ENCODE peak calls at places on chromosomes 11 and 22, in seven cellular contexts. F, O, A, J, R, N and V are unnamed samples.

GRCh38 chr11:76835928-76836612 is 24.6 kb upstream of the ACER3 start:
- DNase-seq in F (peak), O (peak), A (peak), J (no peak), R (no peak), N (peak), V (peak)

GRCh38 chr22:22768885-22769284 is 118.7 kb upstream of the IGLL5 start:
- DNase-seq in F (no peak), O (no peak), A (no peak), J (no peak), R (no peak), N (no peak), V (no peak)

GRCh38 chr22:25919452-25919851 is 177.5 kb downstream of the MYO18B start:
- DNase-seq in F (no peak), O (no peak), A (no peak), J (no peak), R (no peak), N (no peak), V (no peak)

GRCh38 chr22:37225481-37225880 is 13.2 kb upstream of the SSTR3 start:
- DNase-seq in F (no peak), O (no peak), A (no peak), J (no peak), R (no peak), N (no peak), V (no peak)

GRCh38 chr11:83545494-83545893 is 259.3 kb upstream of the CCDC90B start:
- DNase-seq in F (no peak), O (no peak), A (no peak), J (no peak), R (no peak), N (no peak), V (no peak)

GRCh38 chr22:30867746-30868662 is 100.6 kb downstream of the MORC2 start:
- DNase-seq in F (no peak), O (no peak), A (no peak), J (no peak), R (peak), N (no peak), V (no peak)

GRCh38 chr11:40444151-40444550 is 1015.3 kb downstream of the LRRC4C start:
- DNase-seq in F (no peak), O (no peak), A (no peak), J (no peak), R (no peak), N (no peak), V (no peak)

GRCh38 chr11:122285444-122285843 is 169.4 kb upstream of the BLID start:
- DNase-seq in F (no peak), O (no peak), A (no peak), J (no peak), R (no peak), N (no peak), V (no peak)

GRCh38 chr11:12441081-12441801 is 63.9 kb downstream of the PARVA start:
- DNase-seq in F (no peak), O (peak), A (no peak), J (no peak), R (no peak), N (no peak), V (no peak)

GRCh38 chr11:123775274-123775673 is 21.0 kb upstream of the OR6X1 start:
- DNase-seq in F (no peak), O (no peak), A (no peak), J (no peak), R (no peak), N (no peak), V (no peak)

GRCh38 chr22:29917052-29917902 is 34.3 kb downstream of the MTMR3 start:
- DNase-seq in F (no peak), O (no peak), A (no peak), J (no peak), R (peak), N (peak), V (no peak)

GRCh38 chr11:129451524-129451923 is 75.9 kb downstream of the BARX2 start:
- DNase-seq in F (no peak), O (peak), A (no peak), J (no peak), R (no peak), N (no peak), V (no peak)

GRCh38 chr11:129457321-129457720 is 81.7 kb downstream of the BARX2 start:
- DNase-seq in F (no peak), O (no peak), A (no peak), J (no peak), R (no peak), N (no peak), V (no peak)

GRCh38 chr11:129455101-129455500 is 79.5 kb downstream of the BARX2 start:
- DNase-seq in F (no peak), O (no peak), A (no peak), J (no peak), R (no peak), N (no peak), V (no peak)

GRCh38 chr11:129455756-129456436 is 80.2 kb downstream of the BARX2 start:
- DNase-seq in F (no peak), O (no peak), A (no peak), J (no peak), R (no peak), N (no peak), V (no peak)

DNA sequence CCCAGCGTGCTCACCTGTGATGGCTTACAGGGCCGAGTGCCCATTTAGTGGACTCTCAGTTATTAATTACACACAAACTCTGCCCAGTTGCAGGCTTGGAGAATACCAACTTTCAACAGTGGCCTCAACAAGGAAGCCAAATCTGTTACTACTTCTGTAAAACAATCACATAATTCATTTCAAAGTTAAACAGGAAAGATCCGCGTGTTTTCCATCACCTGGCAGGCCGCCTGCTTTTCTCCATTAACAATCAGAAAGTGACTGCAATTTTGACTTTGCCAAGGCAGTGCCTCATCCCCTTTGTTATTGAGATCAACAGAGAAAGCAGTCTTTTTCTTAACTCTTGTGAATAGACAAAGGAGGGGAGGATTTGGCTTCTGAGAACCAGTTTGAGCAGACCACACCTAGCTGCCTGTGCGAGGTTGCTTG is 77.7 kb downstream of the BARX2 start:
- DNase-seq in F (no peak), O (no peak), A (no peak), J (no peak), R (no peak), N (no peak), V (peak)
- TF ChIP-seq CTCF in F (no peak), O (no peak), A (no peak), J (no peak), R (no peak), N (no peak), V (no peak)

GRCh38 chr11:10861047-10861446 is 3.2 kb upstream of the ZBED5 start:
- DNase-seq in F (no peak), O (no peak), A (no peak), J (no peak), R (no peak), N (no peak), V (no peak)

GRCh38 chr11:10856689-10857603 is 907 bp downstream of the ZBED5 start:
- DNase-seq in F (no peak), O (peak), A (peak), J (no peak), R (peak), N (peak), V (peak)

GRCh38 chr11:10855295-10855694 is 2.6 kb downstream of the ZBED5 start:
- DNase-seq in F (no peak), O (no peak), A (no peak), J (no peak), R (no peak), N (no peak), V (no peak)

GRCh38 chr11:10858505-10859360 is 880 bp upstream of the ZBED5 start:
- DNase-seq in F (no peak), O (peak), A (peak), J (no peak), R (no peak), N (peak), V (peak)

GRCh38 chr11:10857604-10858504 is at the start of gene ZBED5:
- DNase-seq in F (peak), O (peak), A (peak), J (peak), R (peak), N (peak), V (peak)
- TF ChIP-seq CTCF in F (peak), O (no peak), A (no peak), J (no peak), R (peak), N (no peak), V (no peak)

GRCh38 chr11:34105079-34105956 is at the start of gene NAT10:
- DNase-seq in F (peak), O (peak), A (peak), J (peak), R (peak), N (peak), V (peak)
- TF ChIP-seq CTCF in F (no peak), O (no peak), A (peak), J (no peak), R (peak), N (peak), V (no peak)

DNA sequence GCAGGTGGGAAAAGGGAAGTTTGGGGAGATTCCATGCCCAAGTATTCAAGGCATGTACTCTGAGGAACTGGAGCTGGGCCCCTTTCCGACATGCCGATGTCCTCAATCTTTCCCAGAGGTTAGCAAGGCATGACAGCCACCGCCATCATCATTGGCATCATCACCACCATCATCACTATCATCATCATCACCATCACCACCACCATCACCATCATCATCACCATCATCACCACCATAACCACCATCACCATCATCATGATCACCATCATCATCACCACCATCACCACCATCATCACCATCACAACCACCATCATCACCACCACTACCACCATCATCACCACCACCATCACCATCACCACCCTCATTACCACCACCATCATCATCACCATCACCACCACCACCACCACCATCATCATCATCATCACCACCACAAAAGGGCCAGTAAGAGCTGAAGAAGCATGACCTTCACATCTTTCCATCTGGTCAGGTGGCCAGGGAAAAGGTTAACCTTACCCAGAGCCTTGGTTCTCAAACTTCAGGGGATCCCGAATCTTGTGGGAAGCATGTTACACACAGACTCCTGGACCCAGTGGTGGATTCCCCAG is 25.8 kb downstream of the PHF21B start:
- DNase-seq in F (no peak), O (no peak), A (no peak), J (no peak), R (no peak), N (no peak), V (no peak)
- TF ChIP-seq CTCF in F (no peak), O (no peak), A (no peak), J (no peak), R (no peak), N (no peak), V (no peak)

GRCh38 chr11:9728058-9728457 is 64.2 kb downstream of the SWAP70 start:
- DNase-seq in F (no peak), O (no peak), A (no peak), J (no peak), R (no peak), N (no peak), V (no peak)
- TF ChIP-seq CTCF in F (no peak), O (no peak), A (no peak), J (no peak), R (no peak), N (no peak), V (no peak)

DNA sequence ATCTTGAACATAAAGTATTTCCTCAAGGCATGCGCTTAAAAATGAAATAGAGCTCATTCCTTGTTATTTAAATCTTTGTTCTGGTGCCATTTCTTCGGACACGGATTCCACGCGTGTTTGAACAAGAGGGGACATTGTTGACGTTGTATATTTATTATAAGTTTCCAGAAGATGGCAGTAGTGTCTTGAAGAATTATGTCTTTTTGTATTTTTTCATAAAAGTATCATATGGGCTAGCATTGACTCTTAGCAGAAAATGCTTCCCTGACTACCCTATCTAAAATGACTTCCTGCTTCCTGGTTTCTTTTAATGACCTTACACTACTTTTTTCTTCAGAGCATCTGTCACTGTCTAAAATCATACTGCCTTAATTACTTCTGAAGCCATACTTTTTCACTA is 20.4 kb downstream of the BIRC2 start:
- DNase-seq in F (no peak), O (no peak), A (no peak), J (peak), R (no peak), N (no peak), V (no peak)
- TF ChIP-seq CTCF in F (peak), O (no peak), A (peak), J (peak), R (no peak), N (no peak), V (peak)